ENCODE peak calls at places on chromosomes 13 and 19, in nine cellular contexts. One of them, this sample, is unnamed.

GRCh38 chr19:34555447-34555846 is 73.9 kb downstream of the WTIP start:
- DNase-seq in activated CD8-positive, alpha-beta T cell treated with anti-CD3 and anti-CD28 coated beads for 36 hours: peak
- DNase-seq in thoracic aorta: no peak
- DNase-seq in adrenal gland: no peak
- DNase-seq in bronchial epithelial cell: peak
- DNase-seq in left ventricle myocardium inferior: no peak
- DNase-seq in cardiac fibroblast: peak
- DNase-seq in AG04450: no peak
- DNase-seq in heart right ventricle: no peak
- DNase-seq in this sample: peak

GRCh38 chr19:19240476-19240875 is 28.7 kb downstream of the NCAN start:
- DNase-seq in activated CD8-positive, alpha-beta T cell treated with anti-CD3 and anti-CD28 coated beads for 36 hours: no peak
- DNase-seq in thoracic aorta: no peak
- DNase-seq in adrenal gland: no peak
- DNase-seq in bronchial epithelial cell: no peak
- DNase-seq in left ventricle myocardium inferior: no peak
- DNase-seq in cardiac fibroblast: no peak
- DNase-seq in AG04450: no peak
- DNase-seq in heart right ventricle: no peak
- DNase-seq in this sample: no peak

GRCh38 chr13:30002577-30002976 is 152.2 kb upstream of the UBL3 start:
- DNase-seq in activated CD8-positive, alpha-beta T cell treated with anti-CD3 and anti-CD28 coated beads for 36 hours: no peak
- DNase-seq in thoracic aorta: no peak
- DNase-seq in adrenal gland: no peak
- DNase-seq in bronchial epithelial cell: peak
- DNase-seq in left ventricle myocardium inferior: no peak
- DNase-seq in cardiac fibroblast: peak
- DNase-seq in AG04450: peak
- DNase-seq in heart right ventricle: no peak
- DNase-seq in this sample: peak

GRCh38 chr13:108225440-108225839 is 7.2 kb downstream of the ABHD13 start:
- DNase-seq in activated CD8-positive, alpha-beta T cell treated with anti-CD3 and anti-CD28 coated beads for 36 hours: peak
- DNase-seq in thoracic aorta: no peak
- DNase-seq in adrenal gland: no peak
- DNase-seq in bronchial epithelial cell: no peak
- DNase-seq in left ventricle myocardium inferior: no peak
- DNase-seq in cardiac fibroblast: no peak
- DNase-seq in AG04450: no peak
- DNase-seq in heart right ventricle: no peak
- DNase-seq in this sample: peak

GRCh38 chr19:8571006-8571411 is 6.2 kb downstream of the MYO1F start:
- DNase-seq in activated CD8-positive, alpha-beta T cell treated with anti-CD3 and anti-CD28 coated beads for 36 hours: peak
- DNase-seq in thoracic aorta: no peak
- DNase-seq in adrenal gland: peak
- DNase-seq in bronchial epithelial cell: peak
- DNase-seq in left ventricle myocardium inferior: peak
- DNase-seq in cardiac fibroblast: peak
- DNase-seq in AG04450: no peak
- DNase-seq in heart right ventricle: no peak
- DNase-seq in this sample: peak

GRCh38 chr19:49929611-49930482 is 543 bp upstream of the NUP62 start:
- DNase-seq in activated CD8-positive, alpha-beta T cell treated with anti-CD3 and anti-CD28 coated beads for 36 hours: peak
- DNase-seq in thoracic aorta: peak
- DNase-seq in adrenal gland: peak
- DNase-seq in bronchial epithelial cell: peak
- DNase-seq in left ventricle myocardium inferior: peak
- DNase-seq in cardiac fibroblast: peak
- DNase-seq in AG04450: peak
- DNase-seq in heart right ventricle: peak
- DNase-seq in this sample: peak

GRCh38 chr19:6047741-6048231 is 62.5 kb downstream of the RFX2 start:
- DNase-seq in activated CD8-positive, alpha-beta T cell treated with anti-CD3 and anti-CD28 coated beads for 36 hours: no peak
- DNase-seq in thoracic aorta: no peak
- DNase-seq in adrenal gland: no peak
- DNase-seq in bronchial epithelial cell: peak
- DNase-seq in left ventricle myocardium inferior: no peak
- DNase-seq in cardiac fibroblast: peak
- DNase-seq in AG04450: no peak
- DNase-seq in heart right ventricle: no peak
- DNase-seq in this sample: peak

GRCh38 chr13:23810842-23811241 is 78.4 kb downstream of the MIPEP start:
- DNase-seq in activated CD8-positive, alpha-beta T cell treated with anti-CD3 and anti-CD28 coated beads for 36 hours: no peak
- DNase-seq in thoracic aorta: no peak
- DNase-seq in adrenal gland: no peak
- DNase-seq in bronchial epithelial cell: no peak
- DNase-seq in left ventricle myocardium inferior: no peak
- DNase-seq in cardiac fibroblast: no peak
- DNase-seq in AG04450: no peak
- DNase-seq in heart right ventricle: no peak
- DNase-seq in this sample: peak

GRCh38 chr13:99505814-99506269 is 4.6 kb downstream of the TM9SF2 start:
- DNase-seq in activated CD8-positive, alpha-beta T cell treated with anti-CD3 and anti-CD28 coated beads for 36 hours: no peak
- DNase-seq in thoracic aorta: no peak
- DNase-seq in adrenal gland: no peak
- DNase-seq in bronchial epithelial cell: no peak
- DNase-seq in left ventricle myocardium inferior: no peak
- DNase-seq in cardiac fibroblast: peak
- DNase-seq in AG04450: no peak
- DNase-seq in heart right ventricle: no peak
- DNase-seq in this sample: peak

GRCh38 chr13:28037399-28037798 is 48.9 kb upstream of the URAD start:
- DNase-seq in activated CD8-positive, alpha-beta T cell treated with anti-CD3 and anti-CD28 coated beads for 36 hours: peak
- DNase-seq in thoracic aorta: no peak
- DNase-seq in adrenal gland: no peak
- DNase-seq in bronchial epithelial cell: peak
- DNase-seq in left ventricle myocardium inferior: no peak
- DNase-seq in cardiac fibroblast: no peak
- DNase-seq in AG04450: no peak
- DNase-seq in heart right ventricle: no peak
- DNase-seq in this sample: no peak

GRCh38 chr13:76632388-76633044 is 253.7 kb downstream of the KCTD12 start:
- DNase-seq in activated CD8-positive, alpha-beta T cell treated with anti-CD3 and anti-CD28 coated beads for 36 hours: peak
- DNase-seq in thoracic aorta: no peak
- DNase-seq in adrenal gland: no peak
- DNase-seq in bronchial epithelial cell: no peak
- DNase-seq in left ventricle myocardium inferior: no peak
- DNase-seq in cardiac fibroblast: no peak
- DNase-seq in AG04450: no peak
- DNase-seq in heart right ventricle: no peak
- DNase-seq in this sample: peak

GRCh38 chr13:62512194-62513141 is 1096.8 kb upstream of the PCDH20 start:
- DNase-seq in activated CD8-positive, alpha-beta T cell treated with anti-CD3 and anti-CD28 coated beads for 36 hours: peak
- DNase-seq in thoracic aorta: no peak
- DNase-seq in adrenal gland: no peak
- DNase-seq in bronchial epithelial cell: peak
- DNase-seq in left ventricle myocardium inferior: no peak
- DNase-seq in cardiac fibroblast: peak
- DNase-seq in AG04450: peak
- DNase-seq in heart right ventricle: no peak
- DNase-seq in this sample: peak

GRCh38 chr13:41694902-41695301 is 237.6 kb downstream of the RGCC start:
- DNase-seq in activated CD8-positive, alpha-beta T cell treated with anti-CD3 and anti-CD28 coated beads for 36 hours: no peak
- DNase-seq in thoracic aorta: peak
- DNase-seq in adrenal gland: peak
- DNase-seq in bronchial epithelial cell: peak
- DNase-seq in left ventricle myocardium inferior: peak
- DNase-seq in cardiac fibroblast: peak
- DNase-seq in AG04450: peak
- DNase-seq in heart right ventricle: peak
- DNase-seq in this sample: peak

GRCh38 chr13:27329210-27329609 is 58.6 kb downstream of the RASL11A start:
- DNase-seq in activated CD8-positive, alpha-beta T cell treated with anti-CD3 and anti-CD28 coated beads for 36 hours: no peak
- DNase-seq in thoracic aorta: no peak
- DNase-seq in adrenal gland: no peak
- DNase-seq in bronchial epithelial cell: no peak
- DNase-seq in left ventricle myocardium inferior: no peak
- DNase-seq in cardiac fibroblast: no peak
- DNase-seq in AG04450: no peak
- DNase-seq in heart right ventricle: no peak
- DNase-seq in this sample: no peak

GRCh38 chr13:75365724-75366173 is 116.2 kb downstream of the TBC1D4 start:
- DNase-seq in activated CD8-positive, alpha-beta T cell treated with anti-CD3 and anti-CD28 coated beads for 36 hours: peak
- DNase-seq in thoracic aorta: no peak
- DNase-seq in adrenal gland: no peak
- DNase-seq in bronchial epithelial cell: peak
- DNase-seq in left ventricle myocardium inferior: no peak
- DNase-seq in cardiac fibroblast: peak
- DNase-seq in AG04450: peak
- DNase-seq in heart right ventricle: no peak
- DNase-seq in this sample: peak
- TF ChIP-seq CTCF in activated CD8-positive, alpha-beta T cell treated with anti-CD3 and anti-CD28 coated beads for 36 hours: no peak
- TF ChIP-seq CTCF in thoracic aorta: no peak
- TF ChIP-seq CTCF in adrenal gland: no peak
- TF ChIP-seq CTCF in bronchial epithelial cell: no peak
- TF ChIP-seq CTCF in left ventricle myocardium inferior: peak
- TF ChIP-seq CTCF in cardiac fibroblast: peak
- TF ChIP-seq CTCF in AG04450: peak
- TF ChIP-seq CTCF in heart right ventricle: no peak
- TF ChIP-seq CTCF in this sample: no peak

DNA sequence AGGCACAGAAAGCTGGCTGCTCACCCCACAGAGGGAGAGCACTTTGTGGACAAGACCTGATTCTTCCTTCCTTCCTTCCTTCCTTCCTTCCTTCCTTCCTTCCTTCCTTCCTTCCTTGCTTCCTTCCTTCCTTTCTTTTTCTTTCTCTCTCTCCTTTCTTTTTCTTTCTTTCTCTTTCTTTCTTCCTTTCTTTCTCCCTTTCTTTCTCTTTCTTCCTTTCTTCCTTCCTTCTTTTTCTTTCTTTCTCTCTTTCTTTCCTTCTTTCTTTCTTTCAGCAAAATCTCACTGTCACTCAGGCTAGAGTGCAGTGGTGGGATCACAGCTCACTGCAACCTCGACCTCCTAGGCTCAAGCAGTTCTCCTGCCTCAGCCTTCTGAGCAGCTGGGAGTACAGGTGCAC is 263.9 kb downstream of the UQCRFS1 start:
- DNase-seq in activated CD8-positive, alpha-beta T cell treated with anti-CD3 and anti-CD28 coated beads for 36 hours: no peak
- DNase-seq in thoracic aorta: no peak
- DNase-seq in adrenal gland: no peak
- DNase-seq in bronchial epithelial cell: no peak
- DNase-seq in left ventricle myocardium inferior: no peak
- DNase-seq in cardiac fibroblast: no peak
- DNase-seq in AG04450: no peak
- DNase-seq in heart right ventricle: no peak
- DNase-seq in this sample: no peak
- TF ChIP-seq CTCF in activated CD8-positive, alpha-beta T cell treated with anti-CD3 and anti-CD28 coated beads for 36 hours: no peak
- TF ChIP-seq CTCF in thoracic aorta: no peak
- TF ChIP-seq CTCF in adrenal gland: no peak
- TF ChIP-seq CTCF in bronchial epithelial cell: no peak
- TF ChIP-seq CTCF in left ventricle myocardium inferior: no peak
- TF ChIP-seq CTCF in cardiac fibroblast: no peak
- TF ChIP-seq CTCF in AG04450: no peak
- TF ChIP-seq CTCF in heart right ventricle: no peak
- TF ChIP-seq CTCF in this sample: no peak

DNA sequence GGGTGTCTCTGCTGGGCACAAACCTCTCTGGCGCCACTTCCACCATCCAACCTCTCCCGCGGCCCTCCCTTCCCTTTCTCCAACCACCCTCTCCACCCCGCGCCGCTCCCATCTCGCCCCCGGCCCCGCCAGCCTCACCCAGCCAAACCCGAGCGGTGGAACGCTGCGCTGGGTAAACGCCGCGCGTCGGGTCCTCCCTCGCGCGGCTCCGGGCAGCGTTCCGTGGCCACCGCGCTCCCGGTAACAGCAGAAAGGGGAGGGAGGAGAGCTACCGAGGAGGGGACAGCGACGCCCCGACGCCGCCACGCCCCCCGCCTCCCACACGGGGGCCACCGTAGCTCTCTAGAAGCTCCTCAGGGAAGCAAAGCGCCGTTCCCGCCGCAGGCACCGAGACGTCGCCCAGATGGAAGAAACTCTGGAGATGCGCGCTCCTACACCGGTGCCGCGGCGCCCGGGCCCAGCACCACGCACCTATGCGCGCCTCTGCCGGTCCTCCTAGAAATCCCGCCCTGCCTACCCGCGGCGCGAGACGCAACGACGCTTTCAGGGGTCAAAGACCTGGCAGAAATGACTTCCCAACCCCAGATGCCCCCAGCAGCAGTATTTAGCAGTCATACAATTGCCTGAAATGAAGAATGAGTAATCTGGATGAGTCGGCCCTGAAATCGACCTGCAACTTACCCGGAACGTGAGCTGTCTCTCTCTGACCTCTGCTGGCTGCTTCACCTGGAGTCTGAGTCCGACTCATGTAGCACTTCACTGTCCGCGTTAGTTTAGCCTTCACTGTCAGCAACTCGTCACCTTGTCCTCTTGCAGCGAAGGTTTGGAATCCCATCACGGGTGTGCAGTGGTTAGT is at the start of gene RUBCNL:
- DNase-seq in activated CD8-positive, alpha-beta T cell treated with anti-CD3 and anti-CD28 coated beads for 36 hours: peak
- DNase-seq in thoracic aorta: no peak
- DNase-seq in adrenal gland: no peak
- DNase-seq in bronchial epithelial cell: peak
- DNase-seq in left ventricle myocardium inferior: peak
- DNase-seq in cardiac fibroblast: no peak
- DNase-seq in AG04450: no peak
- DNase-seq in heart right ventricle: peak
- DNase-seq in this sample: peak
- TF ChIP-seq CTCF in activated CD8-positive, alpha-beta T cell treated with anti-CD3 and anti-CD28 coated beads for 36 hours: no peak
- TF ChIP-seq CTCF in thoracic aorta: no peak
- TF ChIP-seq CTCF in adrenal gland: no peak
- TF ChIP-seq CTCF in bronchial epithelial cell: no peak
- TF ChIP-seq CTCF in left ventricle myocardium inferior: no peak
- TF ChIP-seq CTCF in cardiac fibroblast: no peak
- TF ChIP-seq CTCF in AG04450: no peak
- TF ChIP-seq CTCF in heart right ventricle: no peak
- TF ChIP-seq CTCF in this sample: no peak

GRCh38 chr19:7326105-7326877 is 22.4 kb upstream of the ARHGEF18 start:
- DNase-seq in activated CD8-positive, alpha-beta T cell treated with anti-CD3 and anti-CD28 coated beads for 36 hours: peak
- DNase-seq in thoracic aorta: no peak
- DNase-seq in adrenal gland: no peak
- DNase-seq in bronchial epithelial cell: peak
- DNase-seq in left ventricle myocardium inferior: no peak
- DNase-seq in cardiac fibroblast: peak
- DNase-seq in AG04450: no peak
- DNase-seq in heart right ventricle: no peak
- DNase-seq in this sample: peak

GRCh38 chr19:7333198-7334118 is 15.3 kb upstream of the ARHGEF18 start:
- DNase-seq in activated CD8-positive, alpha-beta T cell treated with anti-CD3 and anti-CD28 coated beads for 36 hours: no peak
- DNase-seq in thoracic aorta: no peak
- DNase-seq in adrenal gland: peak
- DNase-seq in bronchial epithelial cell: peak
- DNase-seq in left ventricle myocardium inferior: peak
- DNase-seq in cardiac fibroblast: peak
- DNase-seq in AG04450: no peak
- DNase-seq in heart right ventricle: no peak
- DNase-seq in this sample: peak

GRCh38 chr19:7331446-7331845 is 17.3 kb upstream of the ARHGEF18 start:
- DNase-seq in activated CD8-positive, alpha-beta T cell treated with anti-CD3 and anti-CD28 coated beads for 36 hours: no peak
- DNase-seq in thoracic aorta: no peak
- DNase-seq in adrenal gland: no peak
- DNase-seq in bronchial epithelial cell: no peak
- DNase-seq in left ventricle myocardium inferior: no peak
- DNase-seq in cardiac fibroblast: no peak
- DNase-seq in AG04450: no peak
- DNase-seq in heart right ventricle: no peak
- DNase-seq in this sample: no peak

GRCh38 chr19:7327802-7328201 is 20.9 kb upstream of the ARHGEF18 start:
- DNase-seq in activated CD8-positive, alpha-beta T cell treated with anti-CD3 and anti-CD28 coated beads for 36 hours: no peak
- DNase-seq in thoracic aorta: no peak
- DNase-seq in adrenal gland: no peak
- DNase-seq in bronchial epithelial cell: no peak
- DNase-seq in left ventricle myocardium inferior: no peak
- DNase-seq in cardiac fibroblast: no peak
- DNase-seq in AG04450: no peak
- DNase-seq in heart right ventricle: no peak
- DNase-seq in this sample: no peak

GRCh38 chr19:7328647-7329046 is 20.1 kb upstream of the ARHGEF18 start:
- DNase-seq in activated CD8-positive, alpha-beta T cell treated with anti-CD3 and anti-CD28 coated beads for 36 hours: no peak
- DNase-seq in thoracic aorta: no peak
- DNase-seq in adrenal gland: no peak
- DNase-seq in bronchial epithelial cell: no peak
- DNase-seq in left ventricle myocardium inferior: no peak
- DNase-seq in cardiac fibroblast: no peak
- DNase-seq in AG04450: no peak
- DNase-seq in heart right ventricle: no peak
- DNase-seq in this sample: peak
- TF ChIP-seq CTCF in activated CD8-positive, alpha-beta T cell treated with anti-CD3 and anti-CD28 coated beads for 36 hours: no peak
- TF ChIP-seq CTCF in thoracic aorta: no peak
- TF ChIP-seq CTCF in adrenal gland: no peak
- TF ChIP-seq CTCF in bronchial epithelial cell: no peak
- TF ChIP-seq CTCF in left ventricle myocardium inferior: no peak
- TF ChIP-seq CTCF in cardiac fibroblast: no peak
- TF ChIP-seq CTCF in AG04450: no peak
- TF ChIP-seq CTCF in heart right ventricle: no peak
- TF ChIP-seq CTCF in this sample: peak

This sample was measured in GM12865.